ENCODE peak calls at places on chromosomes 13 and 19, in seven cellular contexts. One of them, this sample, is unnamed.

GRCh38 chr13:42808572-42808971 is 27.2 kb downstream of the FAM216B start:
- DNase-seq in lower leg skin: no peak
- DNase-seq in fibroblast of lung: no peak
- DNase-seq in mesothelial cell of epicardium: no peak
- DNase-seq in heart right ventricle: no peak
- DNase-seq in GM12878: no peak
- DNase-seq in fibroblast of mammary gland: peak
- DNase-seq in this sample: no peak

GRCh38 chr19:30693179-30693578 is 321.0 kb downstream of the ZNF536 start:
- DNase-seq in GM12878: no peak
- DNase-seq in fibroblast of lung: no peak
- DNase-seq in lower leg skin: no peak
- DNase-seq in fibroblast of mammary gland: no peak
- DNase-seq in mesothelial cell of epicardium: no peak
- DNase-seq in heart right ventricle: no peak
- DNase-seq in this sample: no peak

GRCh38 chr13:25732146-25732865 is 319.5 kb downstream of the SHISA2 start:
- DNase-seq in mesothelial cell of epicardium: no peak
- DNase-seq in lower leg skin: no peak
- DNase-seq in GM12878: no peak
- DNase-seq in fibroblast of lung: peak
- DNase-seq in heart right ventricle: no peak
- DNase-seq in fibroblast of mammary gland: peak
- DNase-seq in this sample: no peak

GRCh38 chr13:98144501-98145350 is 1.8 kb downstream of the FARP1 start:
- DNase-seq in GM12878: no peak
- DNase-seq in fibroblast of mammary gland: peak
- DNase-seq in lower leg skin: no peak
- DNase-seq in mesothelial cell of epicardium: no peak
- DNase-seq in heart right ventricle: no peak
- DNase-seq in fibroblast of lung: peak
- DNase-seq in this sample: no peak

GRCh38 chr13:20969182-20969581 is 66.6 kb upstream of the XPO4 start:
- DNase-seq in lower leg skin: no peak
- DNase-seq in heart right ventricle: no peak
- DNase-seq in fibroblast of lung: peak
- DNase-seq in GM12878: peak
- DNase-seq in mesothelial cell of epicardium: no peak
- DNase-seq in fibroblast of mammary gland: peak
- DNase-seq in this sample: no peak

GRCh38 chr13:101150998-101151397 is 265.3 kb downstream of the NALCN start:
- DNase-seq in fibroblast of mammary gland: peak
- DNase-seq in GM12878: no peak
- DNase-seq in lower leg skin: no peak
- DNase-seq in fibroblast of lung: peak
- DNase-seq in mesothelial cell of epicardium: no peak
- DNase-seq in heart right ventricle: no peak
- DNase-seq in this sample: no peak

GRCh38 chr13:56015919-56016318 is 1124.8 kb upstream of the PRR20A start:
- DNase-seq in lower leg skin: no peak
- DNase-seq in GM12878: no peak
- DNase-seq in mesothelial cell of epicardium: no peak
- DNase-seq in fibroblast of lung: no peak
- DNase-seq in heart right ventricle: no peak
- DNase-seq in fibroblast of mammary gland: no peak
- DNase-seq in this sample: no peak

GRCh38 chr13:31675521-31675953 is 63.8 kb upstream of the RXFP2 start:
- DNase-seq in fibroblast of lung: peak
- DNase-seq in mesothelial cell of epicardium: no peak
- DNase-seq in fibroblast of mammary gland: peak
- DNase-seq in heart right ventricle: no peak
- DNase-seq in lower leg skin: no peak
- DNase-seq in GM12878: no peak
- DNase-seq in this sample: no peak

GRCh38 chr19:49978324-49978723 is 17.4 kb upstream of the SIGLEC11 start:
- DNase-seq in mesothelial cell of epicardium: no peak
- DNase-seq in fibroblast of mammary gland: no peak
- DNase-seq in heart right ventricle: no peak
- DNase-seq in GM12878: no peak
- DNase-seq in lower leg skin: no peak
- DNase-seq in fibroblast of lung: no peak
- DNase-seq in this sample: no peak

GRCh38 chr13:98450495-98451167 is 126.3 kb downstream of the STK24 start:
- DNase-seq in heart right ventricle: peak
- DNase-seq in fibroblast of mammary gland: no peak
- DNase-seq in GM12878: no peak
- DNase-seq in fibroblast of lung: no peak
- DNase-seq in lower leg skin: no peak
- DNase-seq in mesothelial cell of epicardium: no peak
- DNase-seq in this sample: no peak

GRCh38 chr13:65613004-65613403 is 1617.1 kb downstream of the PCDH9 start:
- DNase-seq in GM12878: no peak
- DNase-seq in fibroblast of mammary gland: no peak
- DNase-seq in mesothelial cell of epicardium: no peak
- DNase-seq in lower leg skin: no peak
- DNase-seq in heart right ventricle: no peak
- DNase-seq in fibroblast of lung: no peak
- DNase-seq in this sample: no peak

GRCh38 chr13:31227870-31228269 is 28.1 kb downstream of the B3GLCT start:
- DNase-seq in heart right ventricle: no peak
- DNase-seq in mesothelial cell of epicardium: no peak
- DNase-seq in GM12878: no peak
- DNase-seq in fibroblast of lung: no peak
- DNase-seq in fibroblast of mammary gland: no peak
- DNase-seq in lower leg skin: no peak
- DNase-seq in this sample: no peak

GRCh38 chr19:19537321-19538048 is 580 bp upstream of the CILP2 start:
- DNase-seq in mesothelial cell of epicardium: no peak
- DNase-seq in fibroblast of mammary gland: no peak
- DNase-seq in GM12878: no peak
- DNase-seq in lower leg skin: no peak
- DNase-seq in fibroblast of lung: no peak
- DNase-seq in heart right ventricle: no peak
- DNase-seq in this sample: no peak

GRCh38 chr19:30670562-30671513 is 298.7 kb downstream of the ZNF536 start:
- DNase-seq in GM12878: no peak
- DNase-seq in heart right ventricle: no peak
- DNase-seq in fibroblast of lung: no peak
- DNase-seq in mesothelial cell of epicardium: no peak
- DNase-seq in lower leg skin: no peak
- DNase-seq in fibroblast of mammary gland: no peak
- DNase-seq in this sample: no peak

GRCh38 chr19:5891938-5892771 is 11.4 kb downstream of the NDUFA11 start:
- DNase-seq in lower leg skin: no peak
- DNase-seq in GM12878: no peak
- DNase-seq in heart right ventricle: peak
- DNase-seq in mesothelial cell of epicardium: no peak
- DNase-seq in fibroblast of mammary gland: peak
- DNase-seq in fibroblast of lung: peak
- DNase-seq in this sample: no peak

GRCh38 chr13:78806457-78806856 is 147.5 kb upstream of the OBI1 start:
- DNase-seq in mesothelial cell of epicardium: no peak
- DNase-seq in GM12878: no peak
- DNase-seq in fibroblast of mammary gland: no peak
- DNase-seq in heart right ventricle: no peak
- DNase-seq in fibroblast of lung: no peak
- DNase-seq in lower leg skin: no peak
- DNase-seq in this sample: no peak

GRCh38 chr19:47778089-47778953 is at the start of gene SELENOW:
- DNase-seq in heart right ventricle: peak
- DNase-seq in fibroblast of lung: peak
- DNase-seq in fibroblast of mammary gland: peak
- DNase-seq in GM12878: peak
- DNase-seq in mesothelial cell of epicardium: peak
- DNase-seq in lower leg skin: peak
- DNase-seq in this sample: no peak

GRCh38 chr13:99878921-99879610 is 92.5 kb downstream of the ZIC5 start:
- DNase-seq in fibroblast of mammary gland: no peak
- DNase-seq in lower leg skin: no peak
- DNase-seq in mesothelial cell of epicardium: no peak
- DNase-seq in fibroblast of lung: no peak
- DNase-seq in GM12878: no peak
- DNase-seq in heart right ventricle: no peak
- DNase-seq in this sample: no peak

GRCh38 chr19:10872551-10873107 is 1.3 kb downstream of the CARM1 start:
- DNase-seq in fibroblast of mammary gland: no peak
- DNase-seq in heart right ventricle: no peak
- DNase-seq in lower leg skin: no peak
- DNase-seq in GM12878: no peak
- DNase-seq in fibroblast of lung: no peak
- DNase-seq in mesothelial cell of epicardium: no peak
- DNase-seq in this sample: no peak

GRCh38 chr13:47708386-47708785 is 292.7 kb downstream of the SUCLA2 start:
- DNase-seq in heart right ventricle: no peak
- DNase-seq in lower leg skin: no peak
- DNase-seq in fibroblast of lung: peak
- DNase-seq in GM12878: no peak
- DNase-seq in fibroblast of mammary gland: peak
- DNase-seq in mesothelial cell of epicardium: no peak
- DNase-seq in this sample: no peak

GRCh38 chr13:57569981-57570380 is 61.6 kb upstream of the PCDH17 start:
- DNase-seq in mesothelial cell of epicardium: no peak
- DNase-seq in fibroblast of lung: no peak
- DNase-seq in fibroblast of mammary gland: no peak
- DNase-seq in lower leg skin: no peak
- DNase-seq in heart right ventricle: no peak
- DNase-seq in GM12878: no peak
- DNase-seq in this sample: no peak

GRCh38 chr13:33455291-33455690 is 169.7 kb upstream of the STARD13 start:
- DNase-seq in GM12878: no peak
- DNase-seq in heart right ventricle: no peak
- DNase-seq in lower leg skin: no peak
- DNase-seq in mesothelial cell of epicardium: no peak
- DNase-seq in fibroblast of mammary gland: peak
- DNase-seq in fibroblast of lung: no peak
- DNase-seq in this sample: no peak

GRCh38 chr13:43316997-43317396 is 293.6 kb downstream of the DNAJC15 start:
- DNase-seq in lower leg skin: no peak
- DNase-seq in heart right ventricle: no peak
- DNase-seq in mesothelial cell of epicardium: no peak
- DNase-seq in GM12878: no peak
- DNase-seq in fibroblast of lung: peak
- DNase-seq in fibroblast of mammary gland: peak
- DNase-seq in this sample: no peak

GRCh38 chr19:40342644-40343311 is 5.4 kb downstream of the C19orf47 start:
- DNase-seq in fibroblast of mammary gland: no peak
- DNase-seq in lower leg skin: no peak
- DNase-seq in GM12878: no peak
- DNase-seq in heart right ventricle: no peak
- DNase-seq in mesothelial cell of epicardium: no peak
- DNase-seq in fibroblast of lung: no peak
- DNase-seq in this sample: no peak

GRCh38 chr19:33472696-33473624 is 48.6 kb downstream of the PEPD start:
- DNase-seq in fibroblast of mammary gland: peak
- DNase-seq in GM12878: no peak
- DNase-seq in fibroblast of lung: peak
- DNase-seq in heart right ventricle: no peak
- DNase-seq in lower leg skin: no peak
- DNase-seq in mesothelial cell of epicardium: no peak
- DNase-seq in this sample: peak

DNA sequence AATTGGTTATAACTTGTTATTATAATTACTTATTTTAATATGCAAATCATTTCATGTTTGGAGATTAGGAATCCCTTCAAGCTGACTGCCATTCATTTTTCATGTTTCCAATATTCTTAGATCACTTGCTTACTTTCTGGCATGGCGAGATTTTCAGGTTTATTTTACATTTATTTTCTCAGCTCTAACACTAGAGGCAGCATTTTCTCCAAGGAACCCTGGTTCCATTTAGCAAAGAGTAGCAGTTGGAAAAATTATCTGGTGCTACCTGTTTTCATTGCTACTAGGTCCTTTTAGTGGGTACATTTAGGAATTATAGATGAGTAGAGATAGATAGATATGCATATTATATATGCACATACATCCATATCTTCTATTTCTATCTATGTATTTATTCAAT is 90.9 kb upstream of the TRPC4 start:
- DNase-seq in GM12878: no peak
- DNase-seq in heart right ventricle: no peak
- DNase-seq in fibroblast of mammary gland: no peak
- DNase-seq in lower leg skin: no peak
- DNase-seq in mesothelial cell of epicardium: no peak
- DNase-seq in fibroblast of lung: no peak
- DNase-seq in this sample: no peak
- TF ChIP-seq CTCF in GM12878: peak
- TF ChIP-seq CTCF in heart right ventricle: no peak
- TF ChIP-seq CTCF in fibroblast of mammary gland: peak
- TF ChIP-seq CTCF in lower leg skin: no peak
- TF ChIP-seq CTCF in mesothelial cell of epicardium: no peak
- TF ChIP-seq CTCF in fibroblast of lung: peak
- TF ChIP-seq CTCF in this sample: no peak

GRCh38 chr13:51244637-51245405 is 22.6 kb downstream of the FAM124A start:
- DNase-seq in fibroblast of mammary gland: no peak
- DNase-seq in GM12878: no peak
- DNase-seq in lower leg skin: no peak
- DNase-seq in fibroblast of lung: no peak
- DNase-seq in mesothelial cell of epicardium: no peak
- DNase-seq in heart right ventricle: no peak
- DNase-seq in this sample: no peak

GRCh38 chr13:51246005-51246404 is 23.8 kb downstream of the FAM124A start:
- DNase-seq in GM12878: no peak
- DNase-seq in heart right ventricle: no peak
- DNase-seq in lower leg skin: no peak
- DNase-seq in mesothelial cell of epicardium: no peak
- DNase-seq in fibroblast of mammary gland: no peak
- DNase-seq in fibroblast of lung: no peak
- DNase-seq in this sample: no peak

GRCh38 chr13:51243832-51244231 is 21.6 kb downstream of the FAM124A start:
- DNase-seq in lower leg skin: no peak
- DNase-seq in fibroblast of mammary gland: no peak
- DNase-seq in mesothelial cell of epicardium: no peak
- DNase-seq in heart right ventricle: no peak
- DNase-seq in fibroblast of lung: no peak
- DNase-seq in GM12878: no peak
- DNase-seq in this sample: no peak

GRCh38 chr13:51246411-51247298 is 24.5 kb downstream of the FAM124A start:
- DNase-seq in fibroblast of mammary gland: no peak
- DNase-seq in fibroblast of lung: no peak
- DNase-seq in GM12878: no peak
- DNase-seq in mesothelial cell of epicardium: no peak
- DNase-seq in lower leg skin: no peak
- DNase-seq in heart right ventricle: peak
- DNase-seq in this sample: no peak

GRCh38 chr13:51245583-51245982 is 23.4 kb downstream of the FAM124A start:
- DNase-seq in lower leg skin: no peak
- DNase-seq in heart right ventricle: no peak
- DNase-seq in mesothelial cell of epicardium: no peak
- DNase-seq in fibroblast of lung: no peak
- DNase-seq in fibroblast of mammary gland: no peak
- DNase-seq in GM12878: no peak
- DNase-seq in this sample: no peak
- TF ChIP-seq CTCF in lower leg skin: no peak
- TF ChIP-seq CTCF in heart right ventricle: no peak
- TF ChIP-seq CTCF in mesothelial cell of epicardium: no peak
- TF ChIP-seq CTCF in fibroblast of lung: no peak
- TF ChIP-seq CTCF in fibroblast of mammary gland: no peak
- TF ChIP-seq CTCF in GM12878: no peak
- TF ChIP-seq CTCF in this sample: no peak

GRCh38 chr19:53431399-53432087 is at the start of gene ZNF761:
- DNase-seq in fibroblast of mammary gland: peak
- DNase-seq in mesothelial cell of epicardium: peak
- DNase-seq in heart right ventricle: peak
- DNase-seq in fibroblast of lung: peak
- DNase-seq in GM12878: peak
- DNase-seq in lower leg skin: peak
- DNase-seq in this sample: peak
- TF ChIP-seq CTCF in fibroblast of mammary gland: no peak
- TF ChIP-seq CTCF in mesothelial cell of epicardium: peak
- TF ChIP-seq CTCF in heart right ventricle: peak
- TF ChIP-seq CTCF in fibroblast of lung: peak
- TF ChIP-seq CTCF in GM12878: peak
- TF ChIP-seq CTCF in lower leg skin: no peak
- TF ChIP-seq CTCF in this sample: peak

GRCh38 chr13:45194081-45194939 is 6.5 kb downstream of the KCTD4 start:
- DNase-seq in lower leg skin: no peak
- DNase-seq in GM12878: no peak
- DNase-seq in mesothelial cell of epicardium: no peak
- DNase-seq in fibroblast of lung: peak
- DNase-seq in fibroblast of mammary gland: peak
- DNase-seq in heart right ventricle: peak
- DNase-seq in this sample: peak
- TF ChIP-seq CTCF in lower leg skin: no peak
- TF ChIP-seq CTCF in GM12878: no peak
- TF ChIP-seq CTCF in mesothelial cell of epicardium: no peak
- TF ChIP-seq CTCF in fibroblast of lung: peak
- TF ChIP-seq CTCF in fibroblast of mammary gland: peak
- TF ChIP-seq CTCF in heart right ventricle: peak
- TF ChIP-seq CTCF in this sample: peak